ENCODE peak calls at places on chromosomes 16 and 17, in seven cellular contexts. B is GM12878; A is stimulated activated CD8-positive, alpha-beta memory T cell treated with anti-CD3 and anti-CD28 coated beads, Interleukin-12 subunit alpha, Interleukin-12 subunit beta, amount 100 ng/mL, for 1 hour; V is RWPE1; D is naive thymus-derived CD4-positive, alpha-beta T cell; U is nucleus accumbens; O is ACHN. W is an unnamed sample.

GRCh38 chr16:69804283-69804682 is 42.2 kb downstream of the WWP2 start:
- DNase-seq in B (no peak), V (no peak), D (no peak), O (no peak), A (no peak), U (no peak), W (no peak)

GRCh38 chr16:69350536-69351133 is 951 bp downstream of the TMED6 start:
- DNase-seq in U (no peak), B (no peak), O (no peak), V (no peak), D (no peak), A (no peak), W (no peak)

GRCh38 chr17:8857919-8858318 is 9.6 kb downstream of the PIK3R6 start:
- DNase-seq in U (no peak), B (peak), V (peak), O (no peak), D (no peak), A (no peak), W (peak)

GRCh38 chr16:14629612-14629918 is 495 bp downstream of the PARN start:
- DNase-seq in U (no peak), D (no peak), O (peak), B (no peak), A (no peak), V (peak), W (no peak)

GRCh38 chr17:56742601-56743000 is 91.1 kb downstream of the C17orf67 start:
- DNase-seq in U (no peak), D (no peak), B (no peak), V (no peak), A (no peak), O (no peak), W (no peak)

GRCh38 chr17:14813649-14814048 is 451.5 kb downstream of the PMP22 start:
- DNase-seq in B (no peak), U (no peak), A (no peak), O (peak), D (peak), V (no peak), W (no peak)

GRCh38 chr16:28505489-28506137 is 1.0 kb downstream of the IL27 start:
- DNase-seq in O (no peak), U (no peak), B (no peak), A (no peak), D (no peak), V (no peak), W (no peak)

GRCh38 chr17:81483085-81483861 is 29.3 kb downstream of the ACTG1 start:
- DNase-seq in O (no peak), V (no peak), A (no peak), D (no peak), U (no peak), B (no peak), W (peak)

GRCh38 chr17:58513913-58514794 is at the start of gene MTMR4:
- DNase-seq in B (no peak), A (peak), V (peak), O (peak), U (peak), D (peak), W (no peak)

GRCh38 chr16:90026135-90026534 is 6.9 kb upstream of the DBNDD1 start:
- DNase-seq in D (no peak), U (no peak), O (peak), V (no peak), B (no peak), A (no peak), W (peak)